ENCODE peak calls at places on chromosomes 5 and 9, in four cellular contexts. D is HCT116, X is brain microvascular endothelial cell, B is AML-193. L is an unnamed sample.

GRCh38 chr9:72158680-72159079 is 9.4 kb downstream of the GDA start:
- DNase-seq in D (no peak), X (no peak), B (no peak), L (no peak)

GRCh38 chr9:12817702-12818101 is 42.9 kb downstream of the LURAP1L start:
- DNase-seq in D (peak), X (peak), B (no peak), L (peak)

GRCh38 chr9:83271665-83272071 is 208.7 kb upstream of the RASEF start:
- DNase-seq in D (no peak), X (no peak), B (no peak), L (no peak)

GRCh38 chr5:26847041-26847736 is 191.2 kb downstream of the CDH9 start:
- DNase-seq in D (no peak), X (peak), B (no peak), L (no peak)

GRCh38 chr5:151213803-151214613 is 9.9 kb downstream of the CCDC69 start:
- DNase-seq in D (no peak), X (peak), B (peak), L (peak)

GRCh38 chr9:92607773-92608172 is 62.2 kb downstream of the IPPK start:
- DNase-seq in D (no peak), X (no peak), B (no peak), L (no peak)

GRCh38 chr9:76414656-76415055 is 20.4 kb upstream of the RFK start:
- DNase-seq in D (no peak), X (no peak), B (no peak), L (no peak)

GRCh38 chr9:114351932-114352331 is 22.3 kb downstream of the ORM2 start:
- DNase-seq in D (no peak), X (no peak), B (no peak), L (no peak)

GRCh38 chr9:137488330-137488653 is 29.2 kb upstream of the NSMF start:
- DNase-seq in D (no peak), X (no peak), B (no peak), L (peak)

GRCh38 chr9:7210854-7211637 is 453.3 kb downstream of the KDM4C start:
- DNase-seq in D (no peak), X (no peak), B (no peak), L (no peak)

GRCh38 chr5:4797445-4797844 is 342.7 kb upstream of the ADAMTS16 start:
- DNase-seq in D (no peak), X (no peak), B (no peak), L (no peak)

GRCh38 chr9:115191667-115192066 is 73.7 kb upstream of the TNC start:
- DNase-seq in D (no peak), X (no peak), B (no peak), L (no peak)

GRCh38 chr5:59562756-59563389 is 330.7 kb downstream of the PDE4D start:
- DNase-seq in D (no peak), X (peak), B (no peak), L (no peak)

GRCh38 chr5:159249158-159249557 is 13.9 kb upstream of the UBLCP1 start:
- DNase-seq in D (no peak), X (no peak), B (no peak), L (no peak)

GRCh38 chr5:17118631-17119030 is 98.8 kb upstream of the BASP1 start:
- DNase-seq in D (peak), X (peak), B (peak), L (no peak)

GRCh38 chr5:155193018-155193417 is 179.5 kb downstream of the KIF4B start:
- DNase-seq in D (no peak), X (no peak), B (no peak), L (no peak)

GRCh38 chr9:129331772-129332512 is 153.9 kb upstream of the IER5L start:
- DNase-seq in D (no peak), X (no peak), B (no peak), L (no peak)

GRCh38 chr9:115369322-115369957 is 251.5 kb upstream of the TNC start:
- DNase-seq in D (no peak), X (peak), B (no peak), L (peak)

GRCh38 chr9:81833563-81834345 is 94.5 kb upstream of the SPATA31D4 start:
- DNase-seq in D (no peak), X (no peak), B (no peak), L (no peak)

GRCh38 chr9:90826326-90827020 is 24.9 kb downstream of the SYK start:
- DNase-seq in D (no peak), X (no peak), B (no peak), L (no peak)

GRCh38 chr5:73498057-73498992 is at the start of gene BTF3:
- DNase-seq in D (peak), X (peak), B (peak), L (peak)

GRCh38 chr5:55407059-55407684 is 99.4 kb downstream of the MTREX start:
- DNase-seq in D (peak), X (peak), B (peak), L (no peak)

GRCh38 chr9:124716795-124717194 is 54.3 kb downstream of the NR6A1 start:
- DNase-seq in D (peak), X (no peak), B (no peak), L (no peak)

GRCh38 chr5:74863726-74864125 is 2.5 kb downstream of the FAM169A start:
- DNase-seq in D (no peak), X (no peak), B (no peak), L (no peak)

GRCh38 chr5:61290815-61291214 is 41.2 kb upstream of the ZSWIM6 start:
- DNase-seq in D (no peak), X (no peak), B (no peak), L (no peak)